ENCODE peak calls at places on chromosomes 1 and 21, in eight cellular contexts. N is heart right ventricle, J is A549, E is neural progenitor cell, M is GM23338, Y is thyroid gland, W is prostate gland, T is mammary epithelial cell. K is an unnamed sample.

GRCh38 chr1:20426923-20427322 is 59.1 kb downstream of the CAMK2N1 start:
- DNase-seq in M (no peak), J (peak), W (no peak), E (no peak), N (no peak), Y (no peak), T (peak), K (no peak)

GRCh38 chr1:42957229-42957879 is 1.3 kb downstream of the SLC2A1 start:
- DNase-seq in N (no peak), Y (no peak), J (no peak), T (no peak), M (peak), E (no peak), W (peak), K (no peak)

GRCh38 chr1:162904579-162904978 is 43.6 kb upstream of the CCDC190 start:
- DNase-seq in E (no peak), M (no peak), T (no peak), J (no peak), W (no peak), Y (no peak), N (peak), K (no peak)

GRCh38 chr21:33640697-33641338 is 723 bp downstream of the CRYZL1 start:
- DNase-seq in E (peak), W (peak), J (no peak), M (peak), T (no peak), Y (no peak), N (no peak), K (no peak)

GRCh38 chr1:93612510-93612909 is 69.1 kb downstream of the BCAR3 start:
- DNase-seq in W (no peak), Y (no peak), N (no peak), T (no peak), M (no peak), E (no peak), J (no peak), K (no peak)

GRCh38 chr1:156582388-156583022 is 3.0 kb downstream of the TTC24 start:
- DNase-seq in E (no peak), N (no peak), Y (no peak), J (no peak), W (no peak), T (no peak), M (no peak), K (no peak)

GRCh38 chr1:31782066-31782762 is 18.1 kb upstream of the ADGRB2 start:
- DNase-seq in N (no peak), E (peak), Y (no peak), W (no peak), J (no peak), M (peak), T (no peak), K (no peak)

GRCh38 chr1:247293047-247293446 is 37.2 kb downstream of the VN1R5 start:
- DNase-seq in N (no peak), E (peak), Y (no peak), M (no peak), J (no peak), W (no peak), T (no peak), K (no peak)

GRCh38 chr1:181919729-181919991 is 141.9 kb downstream of the ZNF648 start:
- DNase-seq in J (no peak), M (peak), W (no peak), E (peak), T (no peak), Y (no peak), N (no peak), K (no peak)

GRCh38 chr1:204072951-204073836 is at the start of gene SOX13:
- DNase-seq in T (peak), N (peak), E (peak), W (peak), Y (peak), J (peak), M (peak), K (peak)

GRCh38 chr1:155173478-155174333 is at the start of gene TRIM46:
- DNase-seq in Y (no peak), T (no peak), W (no peak), M (peak), N (no peak), E (peak), J (peak), K (peak)

GRCh38 chr1:67018574-67018973 is 35.4 kb downstream of the SLC35D1 start:
- DNase-seq in T (no peak), M (peak), E (peak), J (no peak), Y (no peak), N (no peak), W (no peak), K (no peak)

GRCh38 chr1:164560076-164560475 is 1.1 kb downstream of the PBX1 start:
- DNase-seq in Y (peak), M (no peak), E (no peak), T (peak), J (no peak), W (no peak), N (no peak), K (no peak)

GRCh38 chr1:241310451-241310850 is 46.6 kb downstream of the RGS7 start:
- DNase-seq in J (no peak), N (no peak), E (no peak), M (no peak), W (no peak), T (peak), Y (no peak), K (no peak)

GRCh38 chr1:54312874-54313316 is 93.3 kb downstream of the SSBP3 start:
- DNase-seq in N (peak), T (peak), J (no peak), E (peak), M (peak), Y (peak), W (no peak), K (peak)

GRCh38 chr1:230849451-230850194 is 18.7 kb downstream of the C1orf198 start:
- DNase-seq in M (no peak), T (peak), N (peak), W (peak), J (no peak), Y (peak), E (no peak), K (peak)

GRCh38 chr21:38819719-38820147 is 14.0 kb downstream of the ETS2 start:
- DNase-seq in Y (peak), W (peak), M (no peak), J (no peak), E (no peak), T (peak), N (no peak), K (no peak)

GRCh38 chr1:85289207-85289847 is 12.9 kb upstream of the BCL10 start:
- DNase-seq in M (no peak), W (no peak), N (no peak), Y (no peak), J (no peak), E (no peak), T (peak), K (no peak)

GRCh38 chr1:212545941-212546638 is 62.5 kb upstream of the ATF3 start:
- DNase-seq in T (no peak), J (no peak), M (peak), N (no peak), Y (no peak), W (no peak), E (no peak), K (no peak)

GRCh38 chr1:29349871-29350491 is 113.7 kb downstream of the PTPRU start:
- DNase-seq in W (no peak), M (no peak), E (no peak), N (no peak), T (no peak), Y (no peak), J (no peak), K (no peak)

GRCh38 chr1:25695066-25695990 is 78.7 kb downstream of the MAN1C1 start:
- DNase-seq in J (peak), T (peak), M (peak), Y (peak), W (peak), N (peak), E (peak), K (peak)

GRCh38 chr1:149849947-149850360 is 49.4 kb upstream of the BOLA1 start:
- DNase-seq in T (no peak), Y (no peak), N (peak), M (peak), J (no peak), E (peak), W (peak), K (peak)

GRCh38 chr21:30446969-30447368 is 6.9 kb downstream of the KRTAP15-1 start:
- DNase-seq in J (no peak), T (peak), W (no peak), E (no peak), Y (no peak), N (no peak), M (no peak), K (no peak)

GRCh38 chr1:39370602-39371001 is 120.8 kb upstream of the BMP8A start:
- DNase-seq in W (no peak), Y (no peak), N (no peak), M (no peak), T (no peak), E (no peak), J (no peak), K (no peak)

GRCh38 chr1:42777860-42778259 is 6.9 kb upstream of the TMEM269 start:
- DNase-seq in Y (no peak), T (no peak), J (peak), E (peak), M (peak), N (no peak), W (no peak), K (no peak)

GRCh38 chr1:17630048-17630830 is 90.7 kb downstream of the ARHGEF10L start:
- DNase-seq in E (no peak), T (no peak), N (peak), W (no peak), J (no peak), M (no peak), Y (peak), K (peak)

GRCh38 chr1:31371121-31371520 is 1.8 kb downstream of the FABP3 start:
- DNase-seq in E (no peak), J (no peak), M (no peak), T (no peak), Y (no peak), N (peak), W (no peak), K (peak)

GRCh38 chr1:162088281-162088969 is 18.9 kb downstream of the NOS1AP start:
- DNase-seq in E (no peak), T (no peak), W (no peak), N (no peak), M (no peak), J (no peak), Y (no peak), K (no peak)

GRCh38 chr1:157407917-157408525 is 144.3 kb downstream of the FCRL5 start:
- DNase-seq in W (no peak), T (no peak), J (no peak), N (no peak), M (no peak), E (no peak), Y (no peak), K (no peak)

GRCh38 chr1:230706887-230707731 is 6.8 kb downstream of the AGT start:
- DNase-seq in N (no peak), T (no peak), M (no peak), W (no peak), Y (no peak), J (no peak), E (no peak), K (no peak)

GRCh38 chr1:77200297-77200696 is 18.9 kb downstream of the PIGK start:
- DNase-seq in N (no peak), W (no peak), T (no peak), J (no peak), E (no peak), Y (no peak), M (no peak), K (no peak)

GRCh38 chr1:77680173-77680572 is 2.3 kb downstream of the ZZZ3 start:
- DNase-seq in W (no peak), Y (no peak), M (no peak), N (no peak), T (no peak), E (no peak), J (no peak), K (no peak)

GRCh38 chr1:200279810-200280411 is 129.9 kb downstream of the ZNF281 start:
- DNase-seq in E (peak), J (peak), Y (peak), W (peak), M (peak), N (peak), T (peak), K (no peak)

GRCh38 chr1:182235952-182236650 is 155.5 kb downstream of the GLUL start:
- DNase-seq in T (peak), W (no peak), N (peak), E (no peak), M (no peak), Y (no peak), J (no peak), K (no peak)

GRCh38 chr1:179342740-179343404 is 22.9 kb upstream of the AXDND1 start:
- DNase-seq in W (no peak), M (no peak), T (no peak), N (no peak), E (no peak), J (no peak), Y (no peak), K (no peak)

GRCh38 chr1:229041946-229042345 is 229.0 kb upstream of the RAB4A start:
- DNase-seq in Y (no peak), N (no peak), W (no peak), E (no peak), T (no peak), J (no peak), M (no peak), K (no peak)

GRCh38 chr1:2554621-2555387 is 1.4 kb upstream of the TNFRSF14 start:
- DNase-seq in W (no peak), T (no peak), E (peak), Y (no peak), N (peak), M (peak), J (no peak), K (no peak)

GRCh38 chr1:168469690-168470089 is 74.1 kb downstream of the XCL2 start:
- DNase-seq in Y (peak), N (peak), J (peak), E (no peak), W (no peak), T (peak), M (no peak), K (peak)

GRCh38 chr1:51630393-51630792 is 13.5 kb downstream of the OSBPL9 start:
- DNase-seq in Y (no peak), J (no peak), M (no peak), N (no peak), E (no peak), T (no peak), W (no peak), K (no peak)

GRCh38 chr1:51628715-51629590 is 12.1 kb downstream of the OSBPL9 start:
- DNase-seq in E (no peak), M (no peak), N (no peak), T (no peak), W (no peak), J (no peak), Y (no peak), K (no peak)

GRCh38 chr1:51624851-51625250 is 8.0 kb downstream of the OSBPL9 start:
- DNase-seq in E (no peak), W (no peak), M (no peak), J (no peak), Y (no peak), N (no peak), T (no peak), K (no peak)

GRCh38 chr1:51629918-51630317 is 13.0 kb downstream of the OSBPL9 start:
- DNase-seq in Y (no peak), E (no peak), J (no peak), W (no peak), M (no peak), N (no peak), T (no peak), K (no peak)

DNA sequence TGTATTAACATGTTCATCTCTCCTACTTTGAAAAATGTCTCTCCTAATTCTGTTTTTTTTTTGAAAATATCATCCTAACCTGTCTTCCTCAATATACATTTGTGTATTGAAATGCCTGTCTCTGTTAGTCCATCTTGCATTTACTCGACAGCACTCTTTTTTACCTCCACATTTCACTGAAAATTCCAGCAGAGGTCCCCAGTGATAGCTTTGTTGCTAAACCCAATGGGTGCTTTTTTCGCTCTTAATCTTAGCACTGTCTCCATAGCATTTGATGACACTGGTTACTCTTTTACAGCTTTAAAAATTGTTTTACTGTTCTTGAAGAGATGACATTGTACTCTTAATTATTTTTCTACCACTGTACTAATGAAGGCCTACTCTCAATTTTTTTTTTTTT is 10.8 kb downstream of the OSBPL9 start:
- DNase-seq in E (peak), M (peak), Y (no peak), J (no peak), W (no peak), N (no peak), T (peak), K (no peak)
- TF ChIP-seq CTCF in E (peak), M (peak), Y (peak), J (peak), W (peak), N (peak), T (peak), K (peak)

DNA sequence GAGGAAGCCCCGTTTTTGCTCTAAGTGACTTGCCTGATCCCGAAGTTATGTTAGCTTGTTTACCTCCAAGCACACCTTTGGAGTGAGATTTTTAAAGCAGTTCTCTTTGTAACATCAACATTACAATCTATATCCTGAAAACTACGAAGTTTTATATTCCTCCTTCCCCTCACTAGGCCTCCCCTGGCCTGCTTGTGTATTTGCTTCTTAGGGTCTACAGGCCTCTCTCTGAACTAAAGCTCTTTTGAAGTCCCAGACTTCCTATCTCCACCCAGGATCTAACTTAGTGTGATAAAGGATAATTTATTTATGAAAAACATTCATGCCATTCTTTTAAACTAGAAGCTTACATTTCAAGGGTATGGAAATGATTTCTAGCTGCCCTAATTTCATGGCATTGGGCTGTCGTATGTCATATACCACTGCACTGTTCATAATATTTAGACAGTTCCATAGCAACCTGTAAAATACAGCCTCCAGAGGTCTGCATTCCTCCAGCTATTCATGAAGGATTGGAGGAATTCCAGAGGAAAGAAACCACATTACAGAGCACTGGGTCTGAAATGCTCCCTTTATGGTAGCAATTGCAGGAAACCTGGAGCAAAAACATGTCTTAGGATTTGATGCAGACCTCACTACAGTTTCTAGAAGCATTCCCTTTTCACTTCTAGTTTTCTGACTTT is 36.0 kb upstream of the RGS1 start:
- DNase-seq in E (peak), Y (no peak), T (peak), W (no peak), M (peak), N (no peak), J (peak), K (no peak)
- H3K27ac ChIP-seq in E (peak), Y (peak), T (no peak), W (peak), M (peak), N (peak), J (peak), K (peak)

GRCh38 chr1:236685205-236685916 is 938 bp upstream of the ACTN2 start:
- DNase-seq in T (no peak), J (no peak), W (no peak), M (no peak), Y (no peak), E (no peak), N (no peak), K (no peak)
- H3K4me3 ChIP-seq in T (no peak), J (peak), W (no peak), M (peak), Y (no peak), E (no peak), N (no peak), K (peak)

DNA sequence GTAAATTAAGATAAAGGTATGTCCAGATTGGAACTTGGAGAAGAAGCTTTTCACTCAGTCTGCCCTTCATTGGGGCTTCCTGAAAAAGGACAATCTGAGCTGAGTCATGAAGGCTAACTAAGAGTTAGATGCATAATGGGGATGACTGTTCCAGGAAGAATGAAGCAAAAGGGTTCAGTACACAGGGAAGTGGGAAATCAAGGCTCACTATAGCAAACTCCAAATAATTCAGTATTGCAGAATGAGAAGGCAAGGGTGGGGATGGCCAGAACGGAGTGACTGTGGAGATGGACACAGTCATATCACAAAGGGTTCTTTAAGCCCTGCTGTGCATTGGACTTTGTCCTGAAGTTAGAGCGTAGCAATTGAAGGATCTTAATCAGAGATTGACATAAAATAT is 158.3 kb downstream of the FGGY start:
- DNase-seq in T (peak), Y (no peak), M (no peak), N (no peak), J (peak), W (no peak), E (no peak), K (no peak)
- TF ChIP-seq CTCF in T (no peak), Y (no peak), M (no peak), N (no peak), J (no peak), W (no peak), E (no peak), K (no peak)

GRCh38 chr1:177723533-177723932 is 246.3 kb downstream of the SEC16B start:
- DNase-seq in M (no peak), Y (no peak), T (no peak), J (no peak), W (no peak), E (no peak), N (no peak), K (no peak)
- H3K27ac ChIP-seq in M (no peak), Y (no peak), T (no peak), J (no peak), W (no peak), E (no peak), N (no peak), K (no peak)

DNA sequence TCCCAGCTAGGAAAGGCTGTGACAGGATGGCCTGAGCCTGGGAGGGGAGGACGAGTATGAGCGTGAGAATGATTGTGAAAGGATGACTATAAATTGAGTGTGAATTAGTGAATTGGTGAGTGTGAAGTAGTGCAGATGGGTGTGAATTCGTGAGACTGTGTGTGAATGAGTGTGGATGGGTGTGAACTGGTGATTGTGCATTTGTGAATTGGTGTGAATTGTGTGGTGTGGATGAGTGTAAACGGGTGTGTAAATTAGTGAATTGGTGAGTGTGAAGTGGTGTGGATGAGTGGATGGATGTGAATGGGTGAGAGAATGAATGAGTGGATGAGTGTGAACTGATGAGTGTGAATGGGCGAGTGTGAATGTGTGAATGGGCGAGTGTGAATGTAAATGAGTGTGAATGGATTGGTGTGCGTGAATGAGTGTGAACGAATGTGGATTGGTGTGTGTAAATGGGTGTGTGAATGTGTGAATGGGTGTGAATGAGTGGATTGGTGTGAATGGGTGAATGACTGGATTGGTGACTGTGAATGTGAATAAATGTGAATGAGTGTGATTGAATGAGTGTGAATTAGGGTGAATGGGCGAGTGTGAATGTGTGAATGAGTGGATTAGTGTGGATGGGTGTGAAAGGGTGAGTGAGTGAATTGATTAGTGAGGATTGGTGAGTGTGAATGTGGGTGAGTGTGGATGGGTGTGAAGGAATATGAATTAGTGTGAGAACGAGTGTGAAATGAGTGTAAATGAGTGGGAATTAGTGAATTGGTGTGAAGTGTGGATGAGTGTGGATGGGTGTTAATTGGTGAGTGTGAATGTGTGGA is 7.7 kb upstream of the MXRA8 start:
- DNase-seq in N (no peak), Y (no peak), W (no peak), E (no peak), M (no peak), J (no peak), T (no peak), K (no peak)
- H3K4me3 ChIP-seq in N (no peak), Y (no peak), W (no peak), E (no peak), M (no peak), J (no peak), T (no peak), K (no peak)

K was measured in ascending aorta.